ENCODE peak calls at places on chromosomes 2 and 18, in four cellular contexts. V is SK-N-SH, N is GM12878, F is A549. I is an unnamed sample.

GRCh38 chr2:15747698-15748471 is 156.2 kb downstream of the DDX1 start:
- DNase-seq in V (no peak), N (no peak), F (no peak), I (no peak)

GRCh38 chr2:66481100-66481549 is 46.2 kb downstream of the MEIS1 start:
- DNase-seq in V (no peak), N (no peak), F (no peak), I (no peak)

GRCh38 chr2:76867854-76868253 is 654.3 kb downstream of the LRRTM4 start:
- DNase-seq in V (no peak), N (no peak), F (no peak), I (no peak)

GRCh38 chr2:160294339-160294803 is 94.3 kb upstream of the ITGB6 start:
- DNase-seq in V (no peak), N (no peak), F (no peak), I (no peak)

GRCh38 chr2:24972315-24972958 is 682 bp upstream of the DNAJC27 start:
- DNase-seq in V (peak), N (peak), F (peak), I (peak)

GRCh38 chr18:60232541-60232940 is 140.0 kb downstream of the MC4R start:
- DNase-seq in V (no peak), N (no peak), F (peak), I (no peak)

GRCh38 chr18:69616114-69616513 is 215.4 kb downstream of the DOK6 start:
- DNase-seq in V (no peak), N (no peak), F (no peak), I (no peak)

GRCh38 chr2:46715541-46715940 is 200.1 kb downstream of the MCFD2 start:
- DNase-seq in V (no peak), N (no peak), F (no peak), I (no peak)

GRCh38 chr2:31523871-31524492 is 56.8 kb downstream of the SRD5A2 start:
- DNase-seq in V (peak), N (no peak), F (peak), I (peak)

GRCh38 chr18:74290831-74291770 is 662 bp downstream of the CYB5A start:
- DNase-seq in V (peak), N (no peak), F (no peak), I (peak)

GRCh38 chr2:178426388-178426787 is 24.6 kb downstream of the PRKRA start:
- DNase-seq in V (no peak), N (no peak), F (no peak), I (no peak)

GRCh38 chr2:168174761-168175160 is 72.6 kb downstream of the STK39 start:
- DNase-seq in V (no peak), N (no peak), F (no peak), I (no peak)

GRCh38 chr2:164920430-164920829 is 34.9 kb downstream of the SLC38A11 start:
- DNase-seq in V (no peak), N (no peak), F (peak), I (peak)

GRCh38 chr18:67771271-67771670 is 254.8 kb upstream of the DSEL start:
- DNase-seq in V (no peak), N (no peak), F (no peak), I (no peak)

GRCh38 chr2:69975853-69976462 is 14.5 kb upstream of the ASPRV1 start:
- DNase-seq in V (no peak), N (no peak), F (no peak), I (peak)

GRCh38 chr2:178873912-178874311 is 66.7 kb upstream of the TTN start:
- DNase-seq in V (no peak), N (no peak), F (no peak), I (no peak)

GRCh38 chr2:42459296-42459695 is 34.5 kb downstream of the KCNG3 start:
- DNase-seq in V (no peak), N (no peak), F (no peak), I (no peak)

GRCh38 chr2:286774-287392 is 1.0 kb downstream of the ALKAL2 start:
- DNase-seq in V (peak), N (no peak), F (no peak), I (no peak)

GRCh38 chr2:12979066-12979465 is 262.3 kb downstream of the TRIB2 start:
- DNase-seq in V (no peak), N (no peak), F (no peak), I (no peak)

GRCh38 chr2:25690058-25690457 is 16.7 kb upstream of the DTNB start:
- DNase-seq in V (no peak), N (no peak), F (no peak), I (peak)

GRCh38 chr18:28794459-28795245 is 617.7 kb upstream of the CDH2 start:
- DNase-seq in V (no peak), N (no peak), F (no peak), I (no peak)

GRCh38 chr2:37916512-37917082 is 8.5 kb upstream of the RMDN2 start:
- DNase-seq in V (no peak), N (no peak), F (no peak), I (no peak)

GRCh38 chr2:29157131-29157530 is 41.9 kb downstream of the CLIP4 start:
- DNase-seq in V (no peak), N (no peak), F (no peak), I (no peak)

GRCh38 chr2:43223412-43224040 is 2.9 kb downstream of the ZFP36L2 start:
- DNase-seq in V (no peak), N (no peak), F (no peak), I (no peak)

GRCh38 chr2:22897428-22897827 is 487.6 kb upstream of the KLHL29 start:
- DNase-seq in V (no peak), N (no peak), F (no peak), I (no peak)

GRCh38 chr2:201680743-201681142 is 17.7 kb downstream of the MPP4 start:
- DNase-seq in V (peak), N (no peak), F (peak), I (peak)

GRCh38 chr18:7169601-7170000 is 52.0 kb upstream of the LAMA1 start:
- DNase-seq in V (no peak), N (no peak), F (no peak), I (no peak)

GRCh38 chr2:38602136-38602731 is 494 bp downstream of the HNRNPLL start:
- DNase-seq in V (peak), N (no peak), F (peak), I (no peak)

GRCh38 chr2:112906276-112906675 is 4.7 kb upstream of the IL37 start:
- DNase-seq in V (no peak), N (no peak), F (no peak), I (no peak)

GRCh38 chr2:98911376-98912154 is 24.5 kb downstream of the CRACDL start:
- DNase-seq in V (no peak), N (no peak), F (no peak), I (peak)

GRCh38 chr2:31193066-31193396 is 24.3 kb downstream of the CAPN14 start:
- DNase-seq in V (no peak), N (no peak), F (no peak), I (no peak)

GRCh38 chr2:64808736-64809135 is 155.0 kb upstream of the SERTAD2 start:
- DNase-seq in V (no peak), N (no peak), F (no peak), I (no peak)

GRCh38 chr2:65382776-65383357 is 49.5 kb downstream of the SPRED2 start:
- DNase-seq in V (peak), N (no peak), F (peak), I (peak)

GRCh38 chr18:48004577-48004976 is 74.1 kb upstream of the SMAD2 start:
- DNase-seq in V (no peak), N (no peak), F (no peak), I (no peak)

GRCh38 chr2:96549466-96549785 is 12.9 kb downstream of the ARID5A start:
- DNase-seq in V (no peak), N (no peak), F (no peak), I (no peak)

GRCh38 chr2:202121532-202122166 is 48.6 kb downstream of the KIAA2012 start:
- DNase-seq in V (no peak), N (no peak), F (no peak), I (no peak)

GRCh38 chr2:228767196-228767595 is 503.9 kb downstream of the PID1 start:
- DNase-seq in V (no peak), N (no peak), F (no peak), I (no peak)

GRCh38 chr18:35619468-35619867 is 37.9 kb downstream of the GALNT1 start:
- DNase-seq in V (no peak), N (no peak), F (no peak), I (no peak)

GRCh38 chr2:161625314-161625919 is 1.2 kb downstream of the SLC4A10 start:
- DNase-seq in V (no peak), N (no peak), F (no peak), I (no peak)

DNA sequence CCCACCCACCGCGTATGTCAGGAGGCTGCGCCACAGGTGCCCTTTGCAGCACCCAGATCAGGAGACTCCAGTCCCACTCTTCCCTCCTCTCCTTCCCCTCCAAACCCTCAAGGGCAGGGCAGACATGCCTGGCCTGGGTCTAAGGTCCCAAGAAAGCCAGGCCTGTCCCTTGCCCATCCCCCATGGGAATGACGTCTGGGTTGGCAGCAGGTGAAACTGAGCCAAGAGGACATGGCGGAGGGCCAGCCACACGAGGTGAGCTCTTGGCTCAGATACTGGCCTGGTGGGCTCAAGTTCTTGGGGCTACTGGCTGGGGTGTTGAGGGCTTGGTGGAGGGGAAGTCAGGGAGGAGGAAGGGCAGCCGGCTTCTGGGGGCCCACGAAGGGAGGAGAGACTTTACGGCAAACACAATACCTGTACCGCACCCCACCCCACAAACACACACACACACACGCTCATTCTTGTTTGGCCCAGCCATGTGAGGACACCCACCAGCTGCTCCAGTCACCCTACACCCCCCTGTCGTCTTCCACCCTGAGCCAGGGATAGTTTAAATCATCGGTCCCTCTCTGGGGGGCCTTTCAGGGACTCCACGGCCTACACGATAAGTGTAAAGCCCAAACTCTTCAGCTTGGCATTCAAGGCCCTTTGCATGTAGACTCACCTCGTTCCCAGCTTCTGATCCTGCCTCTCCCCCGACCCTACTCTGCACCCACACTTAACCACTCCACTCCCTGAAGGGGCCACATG is 24.1 kb upstream of the TNS1 start:
- DNase-seq in V (peak), N (no peak), F (no peak), I (no peak)
- TF ChIP-seq PBX3 in V (no peak), N (no peak), F (no peak), I (no peak)

DNA sequence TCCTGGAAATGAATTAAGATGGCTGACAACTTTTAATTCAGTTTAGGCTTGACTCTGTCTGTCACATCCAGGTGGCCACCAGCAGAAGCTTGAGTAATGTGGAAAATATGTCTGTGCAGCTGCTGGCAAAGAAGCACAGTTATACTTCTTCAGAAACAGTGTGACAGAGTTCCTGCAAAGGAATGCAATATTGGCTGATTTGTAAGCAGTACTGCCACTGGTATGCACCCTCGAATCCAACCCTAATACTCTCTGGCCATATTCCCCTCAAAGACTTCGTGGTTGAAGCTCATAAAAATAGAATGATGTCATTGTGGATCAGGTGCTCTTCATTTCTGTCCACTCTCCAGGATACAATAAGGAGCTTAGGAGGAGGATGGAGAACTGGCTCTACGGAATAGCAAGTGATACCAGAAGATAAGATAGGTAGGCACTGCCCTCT is 86.2 kb downstream of the METTL8 start:
- DNase-seq in V (no peak), N (no peak), F (no peak), I (no peak)
- TF ChIP-seq PBX3 in V (peak), N (no peak), F (no peak), I (no peak)

DNA sequence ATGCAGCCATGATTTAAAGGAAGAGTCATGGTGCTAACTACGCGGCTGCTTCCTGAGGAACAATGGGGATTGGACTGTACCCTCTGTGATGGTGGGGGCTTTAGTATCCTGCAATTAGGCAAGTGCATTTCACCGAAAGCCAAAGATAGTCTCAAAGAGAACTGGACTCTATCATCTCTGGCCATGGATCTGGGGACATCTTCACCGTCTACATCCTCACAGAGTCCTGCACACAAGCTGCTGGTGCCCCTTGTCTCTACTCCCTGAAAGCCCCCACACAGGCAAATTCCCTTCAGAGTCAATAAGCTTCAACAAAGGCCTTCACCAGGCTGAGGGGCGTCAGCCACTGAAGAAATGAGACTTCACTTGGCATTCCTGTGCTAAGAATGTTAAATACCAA is 432.8 kb downstream of the ZNF521 start:
- DNase-seq in V (no peak), N (no peak), F (no peak), I (no peak)
- TF ChIP-seq PBX3 in V (no peak), N (no peak), F (no peak), I (no peak)

DNA sequence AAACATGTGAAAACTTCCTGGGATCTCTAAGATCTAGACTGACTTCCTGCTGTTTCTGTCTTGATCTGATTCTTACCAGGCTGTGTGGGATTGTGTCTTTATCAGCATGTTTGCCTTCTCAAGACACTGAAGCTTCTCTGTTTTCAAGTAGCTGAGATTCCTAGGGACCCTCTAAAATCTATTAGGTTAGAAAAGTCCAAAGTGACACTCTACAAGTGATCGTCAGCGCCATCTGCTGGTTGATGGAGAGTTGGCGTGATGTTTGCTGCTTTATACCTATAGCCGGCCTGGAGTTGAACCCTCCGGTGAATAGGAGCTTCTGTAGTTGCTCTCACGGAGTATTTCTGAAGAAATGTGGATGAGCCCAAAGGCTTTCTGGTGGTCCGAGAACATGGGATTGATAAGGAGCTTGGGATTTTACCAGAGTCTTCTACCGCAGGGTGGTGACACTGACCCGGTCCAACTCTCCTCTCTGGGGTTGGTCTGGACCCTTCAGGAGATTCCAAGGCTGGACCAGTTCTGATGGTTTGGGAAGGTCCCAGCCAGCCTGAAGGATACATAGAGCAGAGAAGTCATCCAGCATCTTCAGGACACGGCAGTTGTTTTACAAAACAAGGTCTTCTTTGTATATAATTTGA is 96.0 kb upstream of the TTC39C start:
- DNase-seq in V (peak), N (no peak), F (peak), I (peak)
- TF ChIP-seq PBX3 in V (no peak), N (no peak), F (no peak), I (no peak)

I was measured in HepG2.